ENCODE peak calls at places on chromosomes 1 and 21, in eight cellular contexts. One of them, this sample, is unnamed.

GRCh38 chr1:94599090-94599813 is 57.7 kb upstream of the F3 start:
- DNase-seq in foreskin keratinocyte: no peak
- DNase-seq in testis: peak
- DNase-seq in fibroblast of lung: no peak
- DNase-seq in stomach: peak
- DNase-seq in GM23248: peak
- DNase-seq in IMR-90: peak
- DNase-seq in body of pancreas: peak
- DNase-seq in this sample: no peak

GRCh38 chr1:8182034-8182761 is 135.7 kb upstream of the SLC45A1 start:
- DNase-seq in foreskin keratinocyte: peak
- DNase-seq in testis: no peak
- DNase-seq in fibroblast of lung: peak
- DNase-seq in stomach: peak
- DNase-seq in GM23248: peak
- DNase-seq in IMR-90: peak
- DNase-seq in body of pancreas: peak
- DNase-seq in this sample: peak

GRCh38 chr1:9807541-9807940 is 16.2 kb downstream of the CLSTN1 start:
- DNase-seq in foreskin keratinocyte: no peak
- DNase-seq in testis: no peak
- DNase-seq in fibroblast of lung: no peak
- DNase-seq in stomach: no peak
- DNase-seq in GM23248: no peak
- DNase-seq in IMR-90: no peak
- DNase-seq in body of pancreas: no peak
- DNase-seq in this sample: no peak

GRCh38 chr1:53732912-53733317 is 6.0 kb downstream of the GLIS1 start:
- DNase-seq in foreskin keratinocyte: peak
- DNase-seq in testis: no peak
- DNase-seq in fibroblast of lung: peak
- DNase-seq in stomach: no peak
- DNase-seq in GM23248: peak
- DNase-seq in IMR-90: peak
- DNase-seq in body of pancreas: no peak
- DNase-seq in this sample: no peak

GRCh38 chr1:119647734-119648619 is at the start of gene ZNF697:
- DNase-seq in foreskin keratinocyte: peak
- DNase-seq in testis: peak
- DNase-seq in fibroblast of lung: peak
- DNase-seq in stomach: peak
- DNase-seq in GM23248: peak
- DNase-seq in IMR-90: peak
- DNase-seq in body of pancreas: peak
- DNase-seq in this sample: peak

GRCh38 chr1:71228727-71229371 is 148.0 kb upstream of the ZRANB2 start:
- DNase-seq in foreskin keratinocyte: no peak
- DNase-seq in testis: no peak
- DNase-seq in fibroblast of lung: no peak
- DNase-seq in stomach: no peak
- DNase-seq in GM23248: peak
- DNase-seq in IMR-90: no peak
- DNase-seq in body of pancreas: no peak
- DNase-seq in this sample: no peak

GRCh38 chr1:151988405-151988851 is 5.2 kb downstream of the S100A10 start:
- DNase-seq in foreskin keratinocyte: peak
- DNase-seq in testis: no peak
- DNase-seq in fibroblast of lung: peak
- DNase-seq in stomach: no peak
- DNase-seq in GM23248: peak
- DNase-seq in IMR-90: peak
- DNase-seq in body of pancreas: no peak
- DNase-seq in this sample: no peak

GRCh38 chr1:30748098-30748698 is 9.4 kb downstream of the LAPTM5 start:
- DNase-seq in foreskin keratinocyte: peak
- DNase-seq in testis: no peak
- DNase-seq in fibroblast of lung: no peak
- DNase-seq in stomach: no peak
- DNase-seq in GM23248: no peak
- DNase-seq in IMR-90: no peak
- DNase-seq in body of pancreas: no peak
- DNase-seq in this sample: peak

GRCh38 chr1:168913711-168914463 is 184.9 kb upstream of the DPT start:
- DNase-seq in foreskin keratinocyte: no peak
- DNase-seq in testis: no peak
- DNase-seq in fibroblast of lung: no peak
- DNase-seq in stomach: no peak
- DNase-seq in GM23248: no peak
- DNase-seq in IMR-90: no peak
- DNase-seq in body of pancreas: peak
- DNase-seq in this sample: no peak

GRCh38 chr1:54172614-54173312 is 20.0 kb upstream of the CDCP2 start:
- DNase-seq in foreskin keratinocyte: no peak
- DNase-seq in testis: no peak
- DNase-seq in fibroblast of lung: no peak
- DNase-seq in stomach: no peak
- DNase-seq in GM23248: no peak
- DNase-seq in IMR-90: peak
- DNase-seq in body of pancreas: no peak
- DNase-seq in this sample: no peak

GRCh38 chr1:205680073-205680851 is at the start of gene SLC45A3:
- DNase-seq in foreskin keratinocyte: no peak
- DNase-seq in testis: peak
- DNase-seq in fibroblast of lung: no peak
- DNase-seq in stomach: peak
- DNase-seq in GM23248: peak
- DNase-seq in IMR-90: no peak
- DNase-seq in body of pancreas: peak
- DNase-seq in this sample: no peak

GRCh38 chr21:42651515-42652401 is 1.7 kb upstream of the PDE9A start:
- DNase-seq in foreskin keratinocyte: no peak
- DNase-seq in testis: no peak
- DNase-seq in fibroblast of lung: no peak
- DNase-seq in stomach: no peak
- DNase-seq in GM23248: no peak
- DNase-seq in IMR-90: no peak
- DNase-seq in body of pancreas: no peak
- DNase-seq in this sample: no peak

GRCh38 chr1:12087797-12088314 is 24.8 kb downstream of the TNFRSF8 start:
- DNase-seq in foreskin keratinocyte: no peak
- DNase-seq in testis: no peak
- DNase-seq in fibroblast of lung: peak
- DNase-seq in stomach: no peak
- DNase-seq in GM23248: no peak
- DNase-seq in IMR-90: no peak
- DNase-seq in body of pancreas: no peak
- DNase-seq in this sample: no peak

GRCh38 chr1:225835752-225836151 is 25.8 kb downstream of the EPHX1 start:
- DNase-seq in foreskin keratinocyte: no peak
- DNase-seq in testis: peak
- DNase-seq in fibroblast of lung: peak
- DNase-seq in stomach: peak
- DNase-seq in GM23248: peak
- DNase-seq in IMR-90: peak
- DNase-seq in body of pancreas: peak
- DNase-seq in this sample: no peak

GRCh38 chr1:100261686-100262085 is 4.3 kb upstream of the RTCA start:
- DNase-seq in foreskin keratinocyte: no peak
- DNase-seq in testis: no peak
- DNase-seq in fibroblast of lung: no peak
- DNase-seq in stomach: no peak
- DNase-seq in GM23248: no peak
- DNase-seq in IMR-90: no peak
- DNase-seq in body of pancreas: no peak
- DNase-seq in this sample: no peak

GRCh38 chr21:45858180-45858579 is 123.4 kb upstream of the COL6A1 start:
- DNase-seq in foreskin keratinocyte: no peak
- DNase-seq in testis: no peak
- DNase-seq in fibroblast of lung: no peak
- DNase-seq in stomach: no peak
- DNase-seq in GM23248: no peak
- DNase-seq in IMR-90: no peak
- DNase-seq in body of pancreas: no peak
- DNase-seq in this sample: no peak

GRCh38 chr1:160097196-160097910 is 1.1 kb downstream of the IGSF8 start:
- DNase-seq in foreskin keratinocyte: no peak
- DNase-seq in testis: no peak
- DNase-seq in fibroblast of lung: no peak
- DNase-seq in stomach: no peak
- DNase-seq in GM23248: peak
- DNase-seq in IMR-90: no peak
- DNase-seq in body of pancreas: no peak
- DNase-seq in this sample: no peak

GRCh38 chr1:214337536-214337935 is 56.6 kb downstream of the SMYD2 start:
- DNase-seq in foreskin keratinocyte: no peak
- DNase-seq in testis: no peak
- DNase-seq in fibroblast of lung: peak
- DNase-seq in stomach: no peak
- DNase-seq in GM23248: peak
- DNase-seq in IMR-90: peak
- DNase-seq in body of pancreas: no peak
- DNase-seq in this sample: no peak

GRCh38 chr1:214123061-214123784 is 135.4 kb downstream of the PROX1 start:
- DNase-seq in foreskin keratinocyte: peak
- DNase-seq in testis: peak
- DNase-seq in fibroblast of lung: peak
- DNase-seq in stomach: peak
- DNase-seq in GM23248: peak
- DNase-seq in IMR-90: peak
- DNase-seq in body of pancreas: peak
- DNase-seq in this sample: peak

GRCh38 chr1:86765073-86765472 is 60.7 kb downstream of the SH3GLB1 start:
- DNase-seq in foreskin keratinocyte: no peak
- DNase-seq in testis: peak
- DNase-seq in fibroblast of lung: no peak
- DNase-seq in stomach: no peak
- DNase-seq in GM23248: no peak
- DNase-seq in IMR-90: no peak
- DNase-seq in body of pancreas: no peak
- DNase-seq in this sample: no peak

GRCh38 chr1:24178404-24178803 is 8.7 kb downstream of the IFNLR1 start:
- DNase-seq in foreskin keratinocyte: no peak
- DNase-seq in testis: no peak
- DNase-seq in fibroblast of lung: no peak
- DNase-seq in stomach: no peak
- DNase-seq in GM23248: no peak
- DNase-seq in IMR-90: no peak
- DNase-seq in body of pancreas: no peak
- DNase-seq in this sample: no peak

GRCh38 chr1:65467536-65467935 is 47.1 kb downstream of the LEPR start:
- DNase-seq in foreskin keratinocyte: peak
- DNase-seq in testis: no peak
- DNase-seq in fibroblast of lung: peak
- DNase-seq in stomach: peak
- DNase-seq in GM23248: peak
- DNase-seq in IMR-90: peak
- DNase-seq in body of pancreas: peak
- DNase-seq in this sample: peak

GRCh38 chr21:46661211-46661625 is 25.7 kb downstream of the PRMT2 start:
- DNase-seq in foreskin keratinocyte: no peak
- DNase-seq in testis: peak
- DNase-seq in fibroblast of lung: peak
- DNase-seq in stomach: peak
- DNase-seq in GM23248: peak
- DNase-seq in IMR-90: peak
- DNase-seq in body of pancreas: peak
- DNase-seq in this sample: no peak

GRCh38 chr1:24374891-24375786 is 38.4 kb downstream of the STPG1 start:
- DNase-seq in foreskin keratinocyte: peak
- DNase-seq in testis: no peak
- DNase-seq in fibroblast of lung: peak
- DNase-seq in stomach: no peak
- DNase-seq in GM23248: no peak
- DNase-seq in IMR-90: peak
- DNase-seq in body of pancreas: no peak
- DNase-seq in this sample: peak

GRCh38 chr1:205346956-205347574 is 9.7 kb downstream of the KLHDC8A start:
- DNase-seq in foreskin keratinocyte: peak
- DNase-seq in testis: no peak
- DNase-seq in fibroblast of lung: peak
- DNase-seq in stomach: no peak
- DNase-seq in GM23248: peak
- DNase-seq in IMR-90: no peak
- DNase-seq in body of pancreas: no peak
- DNase-seq in this sample: no peak

GRCh38 chr1:198548890-198549289 is 8.4 kb upstream of the ATP6V1G3 start:
- DNase-seq in foreskin keratinocyte: no peak
- DNase-seq in testis: no peak
- DNase-seq in fibroblast of lung: no peak
- DNase-seq in stomach: no peak
- DNase-seq in GM23248: no peak
- DNase-seq in IMR-90: no peak
- DNase-seq in body of pancreas: no peak
- DNase-seq in this sample: no peak
- H3K27ac ChIP-seq in foreskin keratinocyte: no peak
- H3K27ac ChIP-seq in testis: no peak
- H3K27ac ChIP-seq in fibroblast of lung: no peak
- H3K27ac ChIP-seq in stomach: no peak
- H3K27ac ChIP-seq in GM23248: no peak
- H3K27ac ChIP-seq in IMR-90: no peak
- H3K27ac ChIP-seq in body of pancreas: no peak
- H3K27ac ChIP-seq in this sample: no peak

GRCh38 chr1:39646232-39647081 is 7.0 kb upstream of the HEYL start:
- DNase-seq in foreskin keratinocyte: peak
- DNase-seq in testis: peak
- DNase-seq in fibroblast of lung: no peak
- DNase-seq in stomach: no peak
- DNase-seq in GM23248: peak
- DNase-seq in IMR-90: peak
- DNase-seq in body of pancreas: peak
- DNase-seq in this sample: no peak
- H3K27ac ChIP-seq in foreskin keratinocyte: no peak
- H3K27ac ChIP-seq in testis: peak
- H3K27ac ChIP-seq in fibroblast of lung: no peak
- H3K27ac ChIP-seq in stomach: peak
- H3K27ac ChIP-seq in GM23248: no peak
- H3K27ac ChIP-seq in IMR-90: peak
- H3K27ac ChIP-seq in body of pancreas: peak
- H3K27ac ChIP-seq in this sample: no peak

GRCh38 chr1:1432566-1432950 is 2.9 kb upstream of the VWA1 start:
- DNase-seq in foreskin keratinocyte: no peak
- DNase-seq in testis: no peak
- DNase-seq in fibroblast of lung: no peak
- DNase-seq in stomach: no peak
- DNase-seq in GM23248: no peak
- DNase-seq in IMR-90: no peak
- DNase-seq in body of pancreas: peak
- DNase-seq in this sample: no peak
- H3K27ac ChIP-seq in foreskin keratinocyte: no peak
- H3K27ac ChIP-seq in testis: peak
- H3K27ac ChIP-seq in fibroblast of lung: no peak
- H3K27ac ChIP-seq in stomach: peak
- H3K27ac ChIP-seq in GM23248: no peak
- H3K27ac ChIP-seq in IMR-90: no peak
- H3K27ac ChIP-seq in body of pancreas: peak
- H3K27ac ChIP-seq in this sample: peak

GRCh38 chr1:3373175-3373574 is 81.3 kb upstream of the ARHGEF16 start:
- DNase-seq in foreskin keratinocyte: no peak
- DNase-seq in testis: no peak
- DNase-seq in fibroblast of lung: no peak
- DNase-seq in stomach: no peak
- DNase-seq in GM23248: peak
- DNase-seq in IMR-90: no peak
- DNase-seq in body of pancreas: no peak
- DNase-seq in this sample: no peak
- H3K27ac ChIP-seq in foreskin keratinocyte: no peak
- H3K27ac ChIP-seq in testis: no peak
- H3K27ac ChIP-seq in fibroblast of lung: no peak
- H3K27ac ChIP-seq in stomach: no peak
- H3K27ac ChIP-seq in GM23248: no peak
- H3K27ac ChIP-seq in IMR-90: no peak
- H3K27ac ChIP-seq in body of pancreas: no peak
- H3K27ac ChIP-seq in this sample: no peak

GRCh38 chr1:21051177-21051576 is 125.5 kb downstream of the EIF4G3 start:
- DNase-seq in foreskin keratinocyte: no peak
- DNase-seq in testis: no peak
- DNase-seq in fibroblast of lung: no peak
- DNase-seq in stomach: no peak
- DNase-seq in GM23248: no peak
- DNase-seq in IMR-90: no peak
- DNase-seq in body of pancreas: no peak
- DNase-seq in this sample: no peak
- H3K27ac ChIP-seq in foreskin keratinocyte: no peak
- H3K27ac ChIP-seq in testis: no peak
- H3K27ac ChIP-seq in fibroblast of lung: no peak
- H3K27ac ChIP-seq in stomach: no peak
- H3K27ac ChIP-seq in GM23248: no peak
- H3K27ac ChIP-seq in IMR-90: no peak
- H3K27ac ChIP-seq in body of pancreas: no peak
- H3K27ac ChIP-seq in this sample: no peak

This sample was measured in epithelial cell of prostate.